ENCODE peak calls at places on chromosomes 6 and 20, in five cellular contexts. S, D, Z, L and G are unnamed samples.

GRCh38 chr6:123515715-123516114 is 121.0 kb downstream of the TRDN start:
- DNase-seq in D (no peak), Z (peak), L (no peak), S (no peak), G (no peak)

GRCh38 chr6:30678964-30679726 is 6.3 kb upstream of the DHX16 start:
- DNase-seq in Z (peak), L (peak), S (peak), D (peak), G (peak)

GRCh38 chr6:144197919-144198318 is 47.6 kb downstream of the STX11 start:
- DNase-seq in S (no peak), L (no peak), Z (no peak), D (no peak), G (no peak)

GRCh38 chr6:146753306-146753705 is 154.5 kb downstream of the ADGB start:
- DNase-seq in L (no peak), Z (no peak), S (no peak), D (no peak), G (no peak)

GRCh38 chr20:17992224-17992637 is 23.4 kb downstream of the MGME1 start:
- DNase-seq in S (no peak), Z (no peak), D (no peak), L (peak), G (no peak)

GRCh38 chr6:84013354-84013753 is 20.2 kb upstream of the MRAP2 start:
- DNase-seq in D (no peak), Z (no peak), S (no peak), L (no peak), G (no peak)

GRCh38 chr6:53233309-53233708 is 84.7 kb upstream of the GCM1 start:
- DNase-seq in Z (no peak), D (no peak), S (no peak), L (no peak), G (no peak)

GRCh38 chr20:53412600-53413187 is 180.9 kb downstream of the ZNF217 start:
- DNase-seq in L (no peak), D (no peak), S (no peak), Z (no peak), G (no peak)

GRCh38 chr6:29589423-29590048 is 4.6 kb downstream of the OR2H2 start:
- DNase-seq in S (peak), D (peak), Z (peak), L (peak), G (peak)

GRCh38 chr20:62752671-62753501 is 43.4 kb upstream of the MRGBP start:
- DNase-seq in Z (no peak), L (no peak), S (no peak), D (no peak), G (no peak)

GRCh38 chr6:90160013-90160412 is 136.6 kb downstream of the BACH2 start:
- DNase-seq in D (no peak), Z (peak), S (peak), L (no peak), G (peak)

GRCh38 chr6:52284131-52284459 is 447 bp downstream of the MCM3 start:
- DNase-seq in S (no peak), L (peak), Z (peak), D (no peak), G (peak)

GRCh38 chr20:46132705-46133120 is 14.6 kb downstream of the CD40 start:
- DNase-seq in S (peak), L (peak), D (peak), Z (peak), G (peak)

GRCh38 chr6:158819977-158820632 is 937 bp upstream of the EZR start:
- DNase-seq in L (no peak), S (no peak), D (no peak), Z (peak), G (no peak)

GRCh38 chr6:113094781-113095180 is 747.7 kb downstream of the RFPL4B start:
- DNase-seq in S (no peak), Z (no peak), D (no peak), L (no peak), G (no peak)

GRCh38 chr6:56279346-56280080 is 32.1 kb upstream of the COL21A1 start:
- DNase-seq in L (no peak), D (no peak), S (no peak), Z (no peak), G (peak)

GRCh38 chr6:53347921-53348435 is 772 bp downstream of the ELOVL5 start:
- DNase-seq in L (peak), S (peak), D (no peak), Z (peak), G (no peak)

GRCh38 chr6:79605061-79605460 is 26.1 kb upstream of the SH3BGRL2 start:
- DNase-seq in Z (peak), D (no peak), S (no peak), L (no peak), G (no peak)

GRCh38 chr6:58073263-58073662 is 755.8 kb downstream of the PRIM2 start:
- DNase-seq in D (no peak), L (no peak), S (no peak), Z (no peak), G (no peak)

GRCh38 chr20:34522969-34523871 is 7.0 kb downstream of the DYNLRB1 start:
- DNase-seq in L (peak), D (peak), S (peak), Z (peak), G (no peak)

GRCh38 chr6:50791900-50792508 is 26.7 kb upstream of the TFAP2B start:
- DNase-seq in Z (peak), L (no peak), D (no peak), S (peak), G (peak)